ENCODE peak calls at places on chromosome 12, in six cellular contexts. One of them, this sample, is unnamed.

GRCh38 chr12:84874125-84874824 is 38.3 kb downstream of the SLC6A15 start:
- DNase-seq in amniotic stem cell: peak; percentile 55
- DNase-seq in stimulated activated CD4-positive, alpha-beta T cell treated with anti-CD3 and anti-CD28 coated beads, Interleukin-4, amount 100 ng/mL, for 4 hours: no peak
- DNase-seq in HEK293T: peak; percentile 32
- DNase-seq in hepatic stellate cell: peak; percentile 2
- DNase-seq in mesothelial cell of epicardium: no peak
- DNase-seq in this sample: peak; percentile 62

GRCh38 chr12:96719671-96720362 is 187.2 kb upstream of the NEDD1 start:
- DNase-seq in mesothelial cell of epicardium: no peak
- DNase-seq in amniotic stem cell: no peak
- DNase-seq in hepatic stellate cell: peak; percentile 30
- DNase-seq in stimulated activated CD4-positive, alpha-beta T cell treated with anti-CD3 and anti-CD28 coated beads, Interleukin-4, amount 100 ng/mL, for 4 hours: no peak
- DNase-seq in HEK293T: no peak
- DNase-seq in this sample: no peak

GRCh38 chr12:9039397-9039977 is 50.1 kb downstream of the KLRG1 start:
- DNase-seq in mesothelial cell of epicardium: no peak
- DNase-seq in HEK293T: peak; percentile 58
- DNase-seq in hepatic stellate cell: peak; percentile 66
- DNase-seq in amniotic stem cell: no peak
- DNase-seq in stimulated activated CD4-positive, alpha-beta T cell treated with anti-CD3 and anti-CD28 coated beads, Interleukin-4, amount 100 ng/mL, for 4 hours: no peak
- DNase-seq in this sample: peak; percentile 48

GRCh38 chr12:21416611-21417121 is 20.8 kb upstream of the PYROXD1 start:
- DNase-seq in HEK293T: no peak
- DNase-seq in mesothelial cell of epicardium: no peak
- DNase-seq in amniotic stem cell: no peak
- DNase-seq in hepatic stellate cell: peak; percentile 20
- DNase-seq in stimulated activated CD4-positive, alpha-beta T cell treated with anti-CD3 and anti-CD28 coated beads, Interleukin-4, amount 100 ng/mL, for 4 hours: no peak
- DNase-seq in this sample: no peak

GRCh38 chr12:106144847-106145246 is 6.1 kb upstream of the NUAK1 start:
- DNase-seq in hepatic stellate cell: peak; percentile 70
- DNase-seq in mesothelial cell of epicardium: no peak
- DNase-seq in amniotic stem cell: no peak
- DNase-seq in stimulated activated CD4-positive, alpha-beta T cell treated with anti-CD3 and anti-CD28 coated beads, Interleukin-4, amount 100 ng/mL, for 4 hours: no peak
- DNase-seq in HEK293T: no peak
- DNase-seq in this sample: no peak

GRCh38 chr12:93402333-93403311 is 24.9 kb downstream of the NUDT4 start:
- DNase-seq in amniotic stem cell: no peak
- DNase-seq in mesothelial cell of epicardium: no peak
- DNase-seq in hepatic stellate cell: no peak
- DNase-seq in HEK293T: no peak
- DNase-seq in stimulated activated CD4-positive, alpha-beta T cell treated with anti-CD3 and anti-CD28 coated beads, Interleukin-4, amount 100 ng/mL, for 4 hours: no peak
- DNase-seq in this sample: no peak

GRCh38 chr12:82655751-82656150 is 31.0 kb upstream of the TMTC2 start:
- DNase-seq in hepatic stellate cell: no peak
- DNase-seq in HEK293T: no peak
- DNase-seq in stimulated activated CD4-positive, alpha-beta T cell treated with anti-CD3 and anti-CD28 coated beads, Interleukin-4, amount 100 ng/mL, for 4 hours: no peak
- DNase-seq in amniotic stem cell: no peak
- DNase-seq in mesothelial cell of epicardium: no peak
- DNase-seq in this sample: no peak

GRCh38 chr12:115024531-115024930 is 340.6 kb upstream of the TBX3 start:
- DNase-seq in hepatic stellate cell: no peak
- DNase-seq in stimulated activated CD4-positive, alpha-beta T cell treated with anti-CD3 and anti-CD28 coated beads, Interleukin-4, amount 100 ng/mL, for 4 hours: no peak
- DNase-seq in HEK293T: no peak
- DNase-seq in mesothelial cell of epicardium: no peak
- DNase-seq in amniotic stem cell: no peak
- DNase-seq in this sample: no peak

GRCh38 chr12:19967001-19967400 is 401.3 kb upstream of the PDE3A start:
- DNase-seq in stimulated activated CD4-positive, alpha-beta T cell treated with anti-CD3 and anti-CD28 coated beads, Interleukin-4, amount 100 ng/mL, for 4 hours: no peak
- DNase-seq in amniotic stem cell: no peak
- DNase-seq in hepatic stellate cell: no peak
- DNase-seq in HEK293T: no peak
- DNase-seq in mesothelial cell of epicardium: no peak
- DNase-seq in this sample: no peak

GRCh38 chr12:123061806-123062205 is 81.3 kb downstream of the ARL6IP4 start:
- DNase-seq in hepatic stellate cell: no peak
- DNase-seq in HEK293T: no peak
- DNase-seq in stimulated activated CD4-positive, alpha-beta T cell treated with anti-CD3 and anti-CD28 coated beads, Interleukin-4, amount 100 ng/mL, for 4 hours: no peak
- DNase-seq in amniotic stem cell: no peak
- DNase-seq in mesothelial cell of epicardium: no peak
- DNase-seq in this sample: no peak

This sample was measured in SK-N-DZ.